ENCODE peak calls at places on chromosome 13, in four cellular contexts. E is RWPE1, O is upper lobe of right lung, U is thyroid gland. G is an unnamed sample.

GRCh38 chr13:59111711-59112110 is 1052.0 kb downstream of the DIAPH3 start:
- DNase-seq in O (no peak), E (no peak), U (peak), G (no peak)

GRCh38 chr13:32938907-32939306 is 77.3 kb upstream of the KL start:
- DNase-seq in U (no peak), O (no peak), E (peak), G (no peak)

GRCh38 chr13:32234914-32235313 is 80.2 kb downstream of the ZAR1L start:
- DNase-seq in E (no peak), U (no peak), O (no peak), G (no peak)

GRCh38 chr13:29571876-29572570 is 23.5 kb downstream of the SLC7A1 start:
- DNase-seq in E (no peak), O (no peak), U (no peak), G (no peak)

GRCh38 chr13:37701972-37702371 is 103.4 kb upstream of the POSTN start:
- DNase-seq in O (no peak), E (peak), U (no peak), G (no peak)

GRCh38 chr13:112783135-112783945 is 93.5 kb downstream of the ATP11A start:
- DNase-seq in E (no peak), U (no peak), O (peak), G (no peak)

GRCh38 chr13:98664047-98664446 is 87.1 kb upstream of the STK24 start:
- DNase-seq in E (peak), O (no peak), U (no peak), G (no peak)

GRCh38 chr13:114339779-114340534 is 25.7 kb downstream of the CHAMP1 start:
- DNase-seq in U (peak), O (no peak), E (peak), G (peak)

GRCh38 chr13:49340161-49340560 is 92.4 kb downstream of the CDADC1 start:
- DNase-seq in O (no peak), E (no peak), U (peak), G (no peak)

GRCh38 chr13:95204231-95204765 is 97.0 kb downstream of the ABCC4 start:
- DNase-seq in O (no peak), E (no peak), U (no peak), G (no peak)

GRCh38 chr13:76879211-76879875 is 6.9 kb downstream of the KCTD12 start:
- DNase-seq in O (peak), E (peak), U (peak), G (peak)

GRCh38 chr13:52092087-52092486 is 36.8 kb downstream of the NEK5 start:
- DNase-seq in O (no peak), U (no peak), E (no peak), G (no peak)
- TF ChIP-seq CTCF in O (no peak), U (no peak), E (no peak), G (no peak)

GRCh38 chr13:45049478-45049877 is 60.1 kb downstream of the GPALPP1 start:
- DNase-seq in E (no peak), U (no peak), O (no peak), G (no peak)

GRCh38 chr13:45060062-45060461 is 60.2 kb upstream of the GTF2F2 start:
- DNase-seq in U (no peak), E (no peak), O (no peak), G (no peak)

GRCh38 chr13:45055902-45056648 is 64.2 kb upstream of the GTF2F2 start:
- DNase-seq in E (peak), U (no peak), O (no peak), G (no peak)

GRCh38 chr13:45051315-45051714 is 62.0 kb downstream of the GPALPP1 start:
- DNase-seq in U (no peak), E (no peak), O (no peak), G (no peak)

DNA sequence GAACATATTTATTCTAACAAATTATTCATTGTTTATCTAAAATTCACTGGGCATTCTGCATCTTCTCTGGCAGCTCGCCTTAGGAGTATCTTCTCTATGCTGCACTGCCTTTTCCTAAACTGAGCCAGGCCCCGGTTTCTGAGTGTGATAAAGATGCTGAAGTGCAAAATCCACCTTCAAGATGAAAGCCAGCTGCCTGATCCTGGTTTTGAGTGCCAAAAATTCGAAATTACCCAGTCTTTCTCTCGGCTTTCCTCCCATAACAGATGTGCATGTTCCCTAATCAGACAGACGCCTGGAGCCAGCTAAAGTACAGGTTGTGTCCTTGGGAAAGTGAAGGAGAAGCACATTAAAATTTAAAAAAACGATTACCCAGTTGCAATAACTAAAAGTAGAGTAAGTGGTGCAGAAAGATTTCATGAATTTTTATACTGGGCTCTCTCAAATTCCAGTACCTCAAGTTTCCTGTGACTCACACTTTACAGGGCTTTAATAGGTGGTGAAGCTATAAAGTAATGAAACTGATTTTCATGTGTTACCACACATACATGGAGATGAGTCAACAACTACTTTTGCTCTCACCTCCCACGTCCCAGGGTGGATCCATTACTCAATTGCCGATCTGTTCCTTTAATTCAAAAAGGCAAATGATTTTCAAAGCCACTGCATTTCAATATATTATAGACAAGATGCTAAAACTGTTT is 65.0 kb upstream of the GTF2F2 start:
- DNase-seq in E (peak), U (no peak), O (no peak), G (no peak)
- H3K27ac ChIP-seq in E (peak), U (no peak), O (no peak), G (no peak)

GRCh38 chr13:34357435-34358232 is 539.7 kb downstream of the RFC3 start:
- DNase-seq in U (no peak), O (no peak), E (peak), G (no peak)
- TF ChIP-seq CTCF in U (no peak), O (no peak), E (no peak), G (no peak)

DNA sequence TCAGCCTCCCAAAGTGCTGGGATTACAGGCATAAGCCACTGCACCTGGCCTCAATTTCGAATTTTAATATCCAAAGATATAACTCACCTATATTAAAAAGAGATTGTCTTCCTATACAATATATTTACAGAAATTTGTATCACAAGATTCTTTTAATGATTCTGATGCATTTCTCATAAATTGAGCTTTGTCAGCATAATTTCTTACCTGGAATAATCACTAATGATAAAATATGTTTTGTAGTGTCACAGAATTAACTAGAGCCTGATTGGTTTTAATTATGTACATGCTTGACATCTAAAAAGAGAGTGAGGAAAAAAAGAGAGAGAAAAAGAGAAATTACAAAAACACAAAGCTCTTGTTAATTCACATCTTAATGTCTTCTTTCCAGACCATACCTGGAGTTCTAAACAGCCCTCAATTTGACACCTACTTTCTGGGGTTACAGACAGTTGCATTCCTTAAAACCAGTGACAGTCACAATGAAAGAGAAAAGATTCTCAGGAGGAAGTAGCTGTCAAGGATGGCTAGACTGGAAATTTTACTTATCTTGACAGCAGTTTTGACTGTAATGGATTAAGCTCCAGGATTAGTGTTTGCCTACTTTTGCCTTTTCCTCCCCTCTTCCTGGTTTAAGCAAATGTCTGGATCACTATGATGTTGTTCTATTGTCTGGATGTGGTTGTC is 214.4 kb downstream of the SPRY2 start:
- DNase-seq in E (no peak), O (no peak), U (no peak), G (no peak)
- H3K27ac ChIP-seq in E (no peak), O (no peak), U (no peak), G (no peak)

G was measured in CD4-positive, alpha-beta T cell.